ENCODE peak calls at places on chromosomes 1 and 21, in ten cellular contexts. T is neural progenitor cell, X is K562, I is A549, G is OCI-LY7, N is PC-3, Z is PC-9, U is SK-N-SH, J is IMR-90, V is mammary epithelial cell. C is an unnamed sample.

GRCh38 chr1:223486366-223486765 is 93.2 kb downstream of the CCDC185 start:
- DNase-seq in G (no peak), V (no peak), X (no peak), J (no peak), T (no peak), Z (no peak), N (peak), I (no peak), U (peak), C (peak)

GRCh38 chr1:53604291-53604919 is 134.6 kb downstream of the GLIS1 start:
- DNase-seq in N (no peak), T (no peak), X (no peak), U (no peak), I (no peak), V (no peak), G (no peak), Z (no peak), J (no peak), C (no peak)

GRCh38 chr21:40120944-40121575 is 253.8 kb downstream of the PCP4 start:
- DNase-seq in J (peak), I (peak), U (peak), T (peak), X (peak), V (no peak), N (peak), G (peak), Z (no peak), C (peak)

GRCh38 chr1:110007458-110007857 is 22.9 kb downstream of the AHCYL1 start:
- DNase-seq in J (no peak), Z (no peak), I (no peak), G (no peak), U (peak), N (no peak), V (no peak), X (no peak), T (no peak), C (no peak)

GRCh38 chr1:58881471-58881994 is 97.7 kb upstream of the JUN start:
- DNase-seq in U (no peak), N (peak), J (peak), G (no peak), Z (peak), T (no peak), X (peak), I (peak), V (peak), C (no peak)

GRCh38 chr1:41486892-41487728 is 2.6 kb upstream of the EDN2 start:
- DNase-seq in X (no peak), Z (no peak), N (no peak), I (no peak), G (no peak), J (peak), V (no peak), U (no peak), T (peak), C (peak)

GRCh38 chr1:203475012-203475981 is at the start of gene PRELP:
- DNase-seq in V (peak), J (peak), I (peak), Z (no peak), T (peak), G (no peak), U (peak), X (no peak), N (peak), C (peak)

GRCh38 chr1:111275079-111275478 is 15.6 kb upstream of the CHIA start:
- DNase-seq in I (peak), T (no peak), V (peak), J (peak), Z (no peak), G (no peak), U (peak), N (peak), X (no peak), C (no peak)

GRCh38 chr1:196650403-196650802 is 1.4 kb upstream of the CFH start:
- DNase-seq in N (no peak), Z (no peak), X (peak), T (peak), J (no peak), V (no peak), G (no peak), U (no peak), I (no peak), C (peak)

GRCh38 chr1:90671736-90672135 is 45.4 kb downstream of the BARHL2 start:
- DNase-seq in Z (no peak), J (no peak), N (no peak), X (no peak), V (no peak), G (no peak), T (no peak), U (no peak), I (no peak), C (no peak)

GRCh38 chr1:107877092-107877491 is 87.9 kb downstream of the VAV3 start:
- DNase-seq in J (peak), X (no peak), G (no peak), I (no peak), U (no peak), Z (peak), V (peak), T (no peak), N (no peak), C (no peak)

GRCh38 chr21:45588861-45589491 is 46.7 kb upstream of the SLC19A1 start:
- DNase-seq in T (no peak), J (no peak), I (no peak), N (no peak), X (no peak), V (no peak), Z (no peak), U (no peak), G (no peak), C (no peak)

GRCh38 chr1:89833183-89834077 is 12.6 kb downstream of the LRRC8D start:
- DNase-seq in Z (no peak), G (no peak), X (no peak), I (no peak), V (no peak), U (no peak), J (no peak), N (no peak), T (no peak), C (peak)

GRCh38 chr1:54498383-54499096 is 49.5 kb upstream of the ACOT11 start:
- DNase-seq in T (peak), J (no peak), I (no peak), V (no peak), X (no peak), N (no peak), G (no peak), U (peak), Z (no peak), C (no peak)

GRCh38 chr21:37829043-37829442 is 87.2 kb downstream of the KCNJ6 start:
- DNase-seq in Z (no peak), I (no peak), V (no peak), N (no peak), X (no peak), T (no peak), U (no peak), J (no peak), G (no peak), C (no peak)

GRCh38 chr1:20725189-20726106 is 7.1 kb downstream of the SH2D5 start:
- DNase-seq in J (peak), X (no peak), V (peak), N (peak), T (no peak), G (no peak), U (peak), I (no peak), Z (no peak), C (no peak)

GRCh38 chr1:36178479-36179219 is 22.7 kb downstream of the MAP7D1 start:
- DNase-seq in Z (no peak), X (peak), V (no peak), N (no peak), J (no peak), T (peak), I (no peak), U (peak), G (no peak), C (peak)

GRCh38 chr1:65993047-65993363 is 200.3 kb downstream of the PDE4B start:
- DNase-seq in V (no peak), N (no peak), I (peak), Z (no peak), T (no peak), U (no peak), J (no peak), G (no peak), X (no peak), C (no peak)

GRCh38 chr21:16095005-16095404 is 365.2 kb downstream of the USP25 start:
- DNase-seq in J (no peak), I (no peak), X (no peak), U (peak), V (no peak), G (no peak), N (no peak), T (no peak), Z (no peak), C (no peak)
- TF ChIP-seq CTCF in J (no peak), I (no peak), X (no peak), U (no peak), V (no peak), G (no peak), N (no peak), T (no peak), Z (no peak), C (no peak)

GRCh38 chr21:17785403-17785788 is 33.8 kb downstream of the C21orf91 start:
- DNase-seq in J (no peak), Z (no peak), G (no peak), N (no peak), X (no peak), U (no peak), V (no peak), T (no peak), I (no peak), C (no peak)

GRCh38 chr21:17784604-17785402 is 34.4 kb downstream of the C21orf91 start:
- DNase-seq in T (no peak), N (peak), Z (no peak), U (no peak), V (no peak), X (no peak), I (no peak), G (peak), J (no peak), C (no peak)

GRCh38 chr21:17782051-17782450 is 37.1 kb downstream of the C21orf91 start:
- DNase-seq in V (no peak), N (no peak), G (peak), I (no peak), X (no peak), U (no peak), Z (no peak), T (no peak), J (no peak), C (peak)

GRCh38 chr21:17783003-17783402 is 36.2 kb downstream of the C21orf91 start:
- DNase-seq in V (no peak), I (no peak), U (no peak), G (no peak), T (no peak), N (no peak), Z (no peak), X (no peak), J (no peak), C (no peak)

GRCh38 chr21:17783816-17784598 is 35.1 kb downstream of the C21orf91 start:
- DNase-seq in J (no peak), T (no peak), N (no peak), X (no peak), G (peak), V (no peak), I (no peak), Z (no peak), U (no peak), C (no peak)
- H3K4me2 ChIP-seq in J (no peak), T (no peak), N (peak), X (no peak), G (peak), V (no peak), I (no peak), Z (no peak), U (no peak), C (no peak)

GRCh38 chr1:231041705-231042261 is 1.7 kb upstream of the FAM89A start:
- DNase-seq in T (no peak), X (no peak), G (no peak), U (no peak), I (no peak), Z (no peak), J (no peak), N (no peak), V (no peak), C (no peak)

GRCh38 chr1:231039161-231040018 is 664 bp downstream of the FAM89A start:
- DNase-seq in U (peak), T (peak), X (peak), V (peak), N (peak), Z (no peak), G (peak), I (peak), J (peak), C (peak)

GRCh38 chr1:231040019-231040799 is at the start of gene FAM89A:
- DNase-seq in V (no peak), T (peak), N (peak), Z (no peak), G (peak), J (no peak), I (peak), U (peak), X (peak), C (peak)

GRCh38 chr1:231037585-231038517 is 2.2 kb downstream of the FAM89A start:
- DNase-seq in J (no peak), X (no peak), Z (no peak), T (no peak), N (no peak), I (no peak), G (no peak), U (no peak), V (no peak), C (no peak)

DNA sequence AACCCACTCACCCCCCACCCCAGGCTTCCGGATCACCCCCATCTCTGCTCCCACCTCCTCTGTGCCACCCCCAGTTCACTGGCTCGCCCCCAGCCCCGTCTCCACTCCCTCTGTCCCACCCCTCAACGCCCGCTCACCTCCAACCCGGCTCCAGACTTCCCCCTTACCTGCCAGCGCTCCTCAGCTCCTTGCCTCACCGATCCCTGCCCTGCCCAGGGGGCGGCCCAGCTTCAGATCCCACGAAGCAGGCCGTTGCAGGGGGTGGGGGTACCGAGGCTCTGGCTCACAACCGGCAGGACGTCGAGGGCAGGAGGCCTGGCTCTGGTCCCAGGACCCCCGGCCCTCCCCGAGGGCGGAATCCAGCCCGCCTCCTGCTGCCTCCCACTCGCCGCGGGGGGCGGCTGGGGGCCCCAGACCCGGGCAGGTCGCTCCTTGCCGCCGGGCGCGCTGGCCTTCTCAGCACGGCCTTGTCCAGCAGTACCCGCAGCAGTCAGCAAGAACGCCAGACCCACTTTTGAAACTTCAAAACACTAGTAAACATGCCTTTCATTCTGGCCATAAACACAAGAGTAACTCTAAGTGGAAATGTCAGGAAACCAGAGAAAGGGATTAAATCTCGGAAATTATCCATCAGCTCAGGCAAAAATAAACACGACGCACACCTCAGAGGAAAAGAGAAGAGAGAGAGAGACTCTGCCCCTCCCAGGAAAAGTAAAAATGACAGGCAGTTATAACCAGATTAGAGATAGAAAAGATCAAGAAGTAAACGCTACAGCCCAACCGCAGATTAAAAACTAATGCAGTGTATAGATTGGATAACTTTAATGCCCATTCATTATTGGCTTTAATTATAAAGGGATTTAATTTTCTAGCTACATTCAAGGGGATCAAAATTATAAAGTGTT is 998 bp upstream of the FAM89A start:
- DNase-seq in J (no peak), U (peak), G (no peak), V (no peak), Z (no peak), N (no peak), X (no peak), I (no peak), T (peak), C (peak)
- H3K4me3 ChIP-seq in J (no peak), U (no peak), G (peak), V (peak), Z (no peak), N (no peak), X (peak), I (peak), T (peak), C (peak)

GRCh38 chr1:201346337-201346939 is 31.0 kb downstream of the TNNT2 start:
- DNase-seq in T (peak), G (peak), J (peak), V (peak), I (peak), N (peak), Z (peak), X (peak), U (peak), C (peak)
- TF ChIP-seq CTCF in T (peak), G (peak), J (peak), V (peak), I (peak), N (peak), Z (peak), X (peak), U (peak), C (peak)

GRCh38 chr1:208242186-208242585 is 2.0 kb downstream of the PLXNA2 start:
- DNase-seq in Z (no peak), N (no peak), G (no peak), T (no peak), V (no peak), X (peak), U (no peak), J (no peak), I (no peak), C (no peak)
- H3K4me2 ChIP-seq in Z (peak), N (peak), G (no peak), T (peak), V (peak), X (no peak), U (peak), J (no peak), I (no peak), C (peak)

GRCh38 chr1:26277261-26277661 is 2.6 kb upstream of the SH3BGRL3 start:
- DNase-seq in T (no peak), U (no peak), J (no peak), Z (no peak), V (peak), G (no peak), X (no peak), N (peak), I (no peak), C (no peak)
- H3K4me3 ChIP-seq in T (no peak), U (no peak), J (no peak), Z (no peak), V (no peak), G (no peak), X (no peak), N (no peak), I (no peak), C (no peak)

DNA sequence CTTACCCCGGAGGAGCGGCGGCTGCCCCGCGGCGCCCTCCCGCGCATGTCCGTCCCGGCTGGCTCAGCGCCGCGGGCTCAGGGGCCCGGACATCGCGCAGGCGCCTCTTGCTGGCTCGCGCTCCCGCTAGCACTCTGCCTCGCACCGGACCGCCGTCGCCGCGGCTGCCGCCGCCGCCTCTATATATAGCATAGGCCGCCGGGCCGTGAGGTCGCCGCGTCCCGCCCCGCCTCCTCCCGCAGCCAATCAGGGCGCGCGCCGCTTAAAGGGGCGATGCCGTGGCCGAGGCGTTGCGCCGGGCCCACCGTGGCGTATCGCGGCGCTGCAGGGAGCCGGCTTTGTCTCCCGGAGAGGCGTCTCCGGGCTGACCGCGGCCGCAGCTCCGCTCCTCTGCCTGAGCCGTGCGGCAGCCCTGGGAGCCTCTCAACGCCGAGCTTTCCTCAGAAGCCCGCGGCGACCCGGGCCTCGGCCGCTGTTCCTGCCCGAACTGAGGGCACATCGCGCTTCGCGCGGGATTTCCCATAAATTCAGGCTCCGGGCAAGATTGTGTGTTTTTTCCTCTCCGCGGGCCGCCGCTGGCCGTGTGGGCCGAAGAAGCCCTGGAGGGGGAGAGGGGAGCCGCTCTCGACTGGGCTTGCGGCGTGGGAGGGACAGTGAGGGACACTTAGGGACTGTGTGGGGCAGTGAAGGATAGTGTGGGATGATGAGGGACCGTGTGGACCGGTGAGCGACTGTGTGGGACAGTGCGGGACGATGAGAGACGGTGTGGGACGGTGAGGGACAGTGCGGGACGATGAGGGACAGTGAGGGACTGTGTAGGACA is at the start of gene ERRFI1:
- DNase-seq in I (peak), J (peak), N (peak), X (peak), G (no peak), U (peak), Z (peak), V (peak), T (peak), C (peak)
- TF ChIP-seq CTCF in I (no peak), J (no peak), N (no peak), X (no peak), G (no peak), U (no peak), Z (no peak), V (no peak), T (no peak), C (no peak)

C was measured in GM23338.